ENCODE peak calls at places on chromosomes 3 and 15, in four cellular contexts. C, T, H and R are unnamed samples.

GRCh38 chr15:41570764-41571163 is 11.8 kb downstream of the TYRO3 start:
- DNase-seq in C (no peak), H (no peak), T (no peak), R (peak; percentile 29)

GRCh38 chr3:132561003-132561402 is 36.1 kb upstream of the ACKR4 start:
- DNase-seq in C (peak; percentile 41), H (no peak), T (no peak), R (no peak)

GRCh38 chr3:111862974-111863373 is 3.9 kb downstream of the PHLDB2 start:
- DNase-seq in C (no peak), T (no peak), H (no peak), R (no peak)

GRCh38 chr15:65619636-65620290 is 2.0 kb upstream of the SLC24A1 start:
- DNase-seq in H (no peak), C (no peak), T (no peak), R (no peak)

GRCh38 chr15:24772709-24773373 is 97.3 kb downstream of the NPAP1 start:
- DNase-seq in T (peak; percentile 65), H (peak; percentile 81), C (peak; percentile 92), R (peak; percentile 94)

GRCh38 chr3:49238274-49239127 is 38.5 kb downstream of the C3orf62 start:
- DNase-seq in T (peak; percentile 29), H (peak; percentile 99), C (no peak), R (no peak)

GRCh38 chr3:146099316-146099715 is 61.7 kb downstream of the PLOD2 start:
- DNase-seq in T (no peak), C (no peak), H (no peak), R (no peak)

GRCh38 chr15:41048397-41048796 is 67.7 kb downstream of the INO80 start:
- DNase-seq in H (no peak), T (no peak), C (no peak), R (no peak)

GRCh38 chr3:128521715-128522114 is 28.7 kb upstream of the GATA2 start:
- DNase-seq in H (no peak), T (no peak), C (no peak), R (no peak)

GRCh38 chr3:32334675-32335074 is 57.0 kb upstream of the CMTM7 start:
- DNase-seq in T (no peak), C (no peak), H (no peak), R (no peak)

GRCh38 chr15:33547876-33548275 is 237.1 kb downstream of the RYR3 start:
- DNase-seq in T (no peak), C (peak; percentile 79), H (peak; percentile 55), R (no peak)

GRCh38 chr15:22868928-22869327 is 30.5 kb downstream of the NIPA2 start:
- DNase-seq in C (no peak), T (no peak), H (no peak), R (no peak)

GRCh38 chr3:4302747-4303146 is 422 bp upstream of the SETMAR start:
- DNase-seq in C (no peak), H (no peak), T (peak; percentile 25), R (peak; percentile 46)

GRCh38 chr3:47910233-47910632 is 106.0 kb downstream of the MAP4 start:
- DNase-seq in C (no peak), T (no peak), H (no peak), R (no peak)

GRCh38 chr3:47908744-47909143 is 105.8 kb downstream of the DHX30 start:
- DNase-seq in T (no peak), C (no peak), H (no peak), R (no peak)

GRCh38 chr3:47910777-47911440 is 105.3 kb downstream of the MAP4 start:
- DNase-seq in C (no peak), T (no peak), H (peak; percentile 79), R (no peak)

GRCh38 chr3:47907784-47908183 is 104.8 kb downstream of the DHX30 start:
- DNase-seq in T (no peak), C (no peak), H (no peak), R (no peak)

GRCh38 chr3:47909607-47910006 is 106.6 kb downstream of the MAP4 start:
- DNase-seq in C (no peak), H (no peak), T (no peak), R (no peak)
- H3K36me3 ChIP-seq in C (no peaks in the 10 kb centered on the region), H (peaks cover 13% of the 10 kb centered on the region), T (no peaks in the 10 kb centered on the region), R (peaks cover 7% of the 10 kb centered on the region)

GRCh38 chr3:69052567-69052898 is 400 bp upstream of the TMF1 start:
- DNase-seq in T (no peak), C (no peak), H (no peak), R (no peak)
- H3K27ac ChIP-seq in T (peak overlapping the region; percentile 98), C (peak overlapping the region; percentile 13), H (peak overlapping the region; percentile 76), R (peak overlapping the region; percentile 97)

DNA sequence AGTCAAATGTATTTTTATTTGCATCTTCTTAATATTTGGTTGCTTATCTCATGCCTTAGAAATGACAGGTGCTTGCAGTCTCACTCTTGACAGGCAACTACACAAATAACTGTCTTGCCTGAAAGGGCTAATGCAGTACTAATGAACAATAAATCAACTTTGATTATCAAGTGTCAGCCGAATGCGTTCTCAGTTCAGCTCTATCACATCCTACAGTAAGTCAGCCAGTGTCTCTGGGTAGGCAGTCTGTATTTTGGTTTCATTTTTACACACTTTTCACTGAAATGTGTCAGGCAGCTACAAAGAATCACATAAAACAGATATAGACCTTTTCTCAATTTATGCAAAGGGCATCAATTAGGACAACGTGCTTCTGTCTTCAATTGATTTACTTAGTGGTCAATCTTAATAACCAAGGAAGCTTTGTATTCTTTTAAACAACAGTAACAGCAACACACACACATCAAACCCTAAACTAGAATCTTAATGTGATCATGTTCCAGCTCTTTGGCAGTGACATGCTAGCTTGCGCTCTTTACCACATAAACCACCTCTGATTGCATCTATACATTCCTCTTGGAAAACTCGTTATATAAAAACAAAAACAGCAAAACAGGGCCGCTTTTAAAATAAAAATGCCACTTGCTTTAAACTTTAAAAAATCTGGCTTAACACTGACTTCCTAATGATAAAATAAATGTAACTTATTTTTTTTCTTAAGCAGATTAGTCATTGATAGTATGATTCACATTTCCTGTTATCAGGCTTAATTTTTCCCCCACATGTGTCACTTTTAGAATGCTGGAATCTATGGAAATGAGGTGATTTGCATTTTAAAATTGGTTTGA is 520.4 kb downstream of the FOXP1 start:
- DNase-seq in T (no peak), H (peak; percentile 82), C (no peak), R (no peak)
- H3K9ac ChIP-seq in T (peak overlapping the region; percentile 91), H (peak overlapping the region; percentile 88), C (no peak overlapping the region), R (no peak overlapping the region)

GRCh38 chr15:72338617-72339321 is 18.8 kb upstream of the CELF6 start:
- DNase-seq in T (no peak), C (no peak), H (no peak), R (no peak)

GRCh38 chr15:72339777-72340177 is 19.8 kb upstream of the CELF6 start:
- DNase-seq in C (no peak), T (no peak), H (peak; percentile 75), R (no peak)

GRCh38 chr15:72341361-72341760 is 21.4 kb upstream of the CELF6 start:
- DNase-seq in H (no peak), C (peak; percentile 75), T (no peak), R (no peak)

GRCh38 chr15:72342385-72342784 is 22.4 kb upstream of the CELF6 start:
- DNase-seq in T (no peak), H (peak; percentile 31), C (peak; percentile 66), R (no peak)

GRCh38 chr15:72340366-72340765 is 20.4 kb upstream of the CELF6 start:
- DNase-seq in C (no peak), H (no peak), T (no peak), R (no peak)
- H3K36me3 ChIP-seq in C (no peaks in the 10 kb centered on the region), H (peaks cover 2% of the 10 kb centered on the region), T (no peaks in the 10 kb centered on the region), R (peaks cover 11% of the 10 kb centered on the region)

GRCh38 chr3:189947948-189948723 is 172.6 kb downstream of the P3H2 start:
- DNase-seq in C (peak; percentile 41), T (peak; percentile 46), H (peak; percentile 59), R (no peak)
- H3K27ac ChIP-seq in C (no peak overlapping the region), T (no peak overlapping the region), H (no peak overlapping the region), R (no peak overlapping the region)

GRCh38 chr3:183446838-183447205 is 18.4 kb upstream of the MCF2L2 start:
- DNase-seq in T (no peak), H (no peak), C (no peak), R (no peak)

GRCh38 chr3:183448369-183449128 is 20.1 kb upstream of the MCF2L2 start:
- DNase-seq in T (no peak), H (no peak), C (no peak), R (no peak)

GRCh38 chr3:183447206-183448001 is 19.0 kb upstream of the MCF2L2 start:
- DNase-seq in T (peak; percentile 90), H (peak; percentile 91), C (peak; percentile 96), R (peak; percentile 93)

GRCh38 chr3:183449391-183449790 is 21.0 kb upstream of the MCF2L2 start:
- DNase-seq in C (peak; percentile 66), T (no peak), H (peak; percentile 68), R (no peak)

DNA sequence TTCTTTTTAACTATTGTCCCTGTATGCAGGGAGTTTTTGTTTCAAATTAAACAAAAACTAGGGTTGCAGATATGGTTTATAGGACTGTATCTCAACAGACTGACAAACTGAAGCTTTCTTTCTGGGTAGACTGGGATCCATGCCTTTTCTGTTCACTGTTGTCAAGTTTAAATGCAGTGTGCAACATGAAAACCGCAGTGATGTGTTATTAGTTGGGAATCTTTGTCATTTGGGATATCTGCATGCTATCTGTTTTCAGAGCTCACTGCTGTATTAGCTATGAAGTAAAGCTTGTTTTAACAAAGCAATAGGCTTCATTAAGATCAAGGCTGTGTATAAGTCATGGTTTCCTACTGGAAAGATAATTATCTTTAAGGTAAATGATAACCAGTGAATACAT is 21.4 kb upstream of the MCF2L2 start:
- DNase-seq in T (no peak), C (no peak), H (no peak), R (no peak)
- H3K9ac ChIP-seq in T (no peak overlapping the region), C (no peak overlapping the region), H (peak overlapping the region; percentile 22), R (no peak overlapping the region)

GRCh38 chr15:48422401-48422800 is 91.2 kb downstream of the DUT start:
- DNase-seq in T (no peak), H (no peak), C (no peak), R (no peak)

GRCh38 chr15:48423342-48423741 is 92.1 kb downstream of the DUT start:
- DNase-seq in H (no peak), C (no peak), T (no peak), R (no peak)

GRCh38 chr15:48425051-48425450 is 93.8 kb downstream of the DUT start:
- DNase-seq in T (no peak), C (no peak), H (no peak), R (no peak)

GRCh38 chr15:48426047-48426446 is 94.8 kb downstream of the DUT start:
- DNase-seq in T (no peak), H (no peak), C (no peak), R (no peak)

GRCh38 chr15:48424076-48424475 is 92.8 kb downstream of the DUT start:
- DNase-seq in T (no peak), H (peak; percentile 56), C (no peak), R (no peak)
- H3K36me3 ChIP-seq in T (no peaks in the 10 kb centered on the region), H (peaks cover 10% of the 10 kb centered on the region), C (no peaks in the 10 kb centered on the region), R (peaks cover 6% of the 10 kb centered on the region)